ENCODE peak calls at places on chromosomes 16 and 17, in nine cellular contexts. One of them, this sample, is unnamed.

GRCh38 chr17:81928497-81929252 is 1.1 kb upstream of the MAFG start:
- DNase-seq in activated CD4-positive, alpha-beta T cell treated with anti-CD3 and anti-CD28 coated beads for 48 hours: no peak
- DNase-seq in posterior cingulate gyrus: no peak
- DNase-seq in endothelial cell: no peak
- DNase-seq in stimulated activated CD4-positive, alpha-beta T cell treated with anti-CD3 and anti-CD28 coated beads, Interleukin-1b, Interleukin-23, amount 100 ng/mL, for 1 hour: no peak
- DNase-seq in HFFc6: no peak
- DNase-seq in nucleus accumbens: no peak
- DNase-seq in effector CD4-positive, alpha-beta T cell: no peak
- DNase-seq in stimulated activated effector memory CD8-positive, alpha-beta T cell treated with anti-CD3 and anti-CD28 coated beads, Interleukin-12 subunit alpha, Interleukin-12 subunit beta, amount 100 ng/mL, for 72 hours: no peak
- DNase-seq in this sample: no peak

GRCh38 chr17:56244268-56244890 is 91.1 kb downstream of the ANKFN1 start:
- DNase-seq in endothelial cell: no peak
- DNase-seq in HFFc6: no peak
- DNase-seq in nucleus accumbens: no peak
- DNase-seq in posterior cingulate gyrus: no peak
- DNase-seq in effector CD4-positive, alpha-beta T cell: no peak
- DNase-seq in stimulated activated effector memory CD8-positive, alpha-beta T cell treated with anti-CD3 and anti-CD28 coated beads, Interleukin-12 subunit alpha, Interleukin-12 subunit beta, amount 100 ng/mL, for 72 hours: no peak
- DNase-seq in stimulated activated CD4-positive, alpha-beta T cell treated with anti-CD3 and anti-CD28 coated beads, Interleukin-1b, Interleukin-23, amount 100 ng/mL, for 1 hour: no peak
- DNase-seq in activated CD4-positive, alpha-beta T cell treated with anti-CD3 and anti-CD28 coated beads for 48 hours: no peak
- DNase-seq in this sample: no peak

GRCh38 chr17:37510056-37510455 is 20.4 kb downstream of the DUSP14 start:
- DNase-seq in effector CD4-positive, alpha-beta T cell: no peak
- DNase-seq in nucleus accumbens: no peak
- DNase-seq in stimulated activated effector memory CD8-positive, alpha-beta T cell treated with anti-CD3 and anti-CD28 coated beads, Interleukin-12 subunit alpha, Interleukin-12 subunit beta, amount 100 ng/mL, for 72 hours: no peak
- DNase-seq in endothelial cell: no peak
- DNase-seq in posterior cingulate gyrus: no peak
- DNase-seq in stimulated activated CD4-positive, alpha-beta T cell treated with anti-CD3 and anti-CD28 coated beads, Interleukin-1b, Interleukin-23, amount 100 ng/mL, for 1 hour: no peak
- DNase-seq in activated CD4-positive, alpha-beta T cell treated with anti-CD3 and anti-CD28 coated beads for 48 hours: no peak
- DNase-seq in HFFc6: no peak
- DNase-seq in this sample: no peak

GRCh38 chr16:67470314-67470713 is 10.6 kb downstream of the ATP6V0D1 start:
- DNase-seq in posterior cingulate gyrus: peak
- DNase-seq in HFFc6: no peak
- DNase-seq in nucleus accumbens: peak
- DNase-seq in activated CD4-positive, alpha-beta T cell treated with anti-CD3 and anti-CD28 coated beads for 48 hours: no peak
- DNase-seq in stimulated activated CD4-positive, alpha-beta T cell treated with anti-CD3 and anti-CD28 coated beads, Interleukin-1b, Interleukin-23, amount 100 ng/mL, for 1 hour: no peak
- DNase-seq in effector CD4-positive, alpha-beta T cell: no peak
- DNase-seq in stimulated activated effector memory CD8-positive, alpha-beta T cell treated with anti-CD3 and anti-CD28 coated beads, Interleukin-12 subunit alpha, Interleukin-12 subunit beta, amount 100 ng/mL, for 72 hours: no peak
- DNase-seq in endothelial cell: no peak
- DNase-seq in this sample: no peak

GRCh38 chr17:50842506-50843149 is 7.2 kb downstream of the WFIKKN2 start:
- DNase-seq in stimulated activated effector memory CD8-positive, alpha-beta T cell treated with anti-CD3 and anti-CD28 coated beads, Interleukin-12 subunit alpha, Interleukin-12 subunit beta, amount 100 ng/mL, for 72 hours: no peak
- DNase-seq in posterior cingulate gyrus: no peak
- DNase-seq in HFFc6: no peak
- DNase-seq in endothelial cell: no peak
- DNase-seq in stimulated activated CD4-positive, alpha-beta T cell treated with anti-CD3 and anti-CD28 coated beads, Interleukin-1b, Interleukin-23, amount 100 ng/mL, for 1 hour: no peak
- DNase-seq in effector CD4-positive, alpha-beta T cell: no peak
- DNase-seq in activated CD4-positive, alpha-beta T cell treated with anti-CD3 and anti-CD28 coated beads for 48 hours: no peak
- DNase-seq in nucleus accumbens: no peak
- DNase-seq in this sample: no peak

GRCh38 chr17:15119928-15120327 is 145.2 kb downstream of the PMP22 start:
- DNase-seq in posterior cingulate gyrus: no peak
- DNase-seq in stimulated activated effector memory CD8-positive, alpha-beta T cell treated with anti-CD3 and anti-CD28 coated beads, Interleukin-12 subunit alpha, Interleukin-12 subunit beta, amount 100 ng/mL, for 72 hours: no peak
- DNase-seq in nucleus accumbens: no peak
- DNase-seq in effector CD4-positive, alpha-beta T cell: no peak
- DNase-seq in HFFc6: peak
- DNase-seq in activated CD4-positive, alpha-beta T cell treated with anti-CD3 and anti-CD28 coated beads for 48 hours: no peak
- DNase-seq in endothelial cell: no peak
- DNase-seq in stimulated activated CD4-positive, alpha-beta T cell treated with anti-CD3 and anti-CD28 coated beads, Interleukin-1b, Interleukin-23, amount 100 ng/mL, for 1 hour: no peak
- DNase-seq in this sample: no peak

GRCh38 chr17:40177275-40177874 is at the start of gene RAPGEFL1:
- DNase-seq in nucleus accumbens: peak
- DNase-seq in stimulated activated CD4-positive, alpha-beta T cell treated with anti-CD3 and anti-CD28 coated beads, Interleukin-1b, Interleukin-23, amount 100 ng/mL, for 1 hour: peak
- DNase-seq in stimulated activated effector memory CD8-positive, alpha-beta T cell treated with anti-CD3 and anti-CD28 coated beads, Interleukin-12 subunit alpha, Interleukin-12 subunit beta, amount 100 ng/mL, for 72 hours: peak
- DNase-seq in HFFc6: peak
- DNase-seq in effector CD4-positive, alpha-beta T cell: peak
- DNase-seq in activated CD4-positive, alpha-beta T cell treated with anti-CD3 and anti-CD28 coated beads for 48 hours: peak
- DNase-seq in posterior cingulate gyrus: peak
- DNase-seq in endothelial cell: peak
- DNase-seq in this sample: peak

GRCh38 chr17:38588775-38589174 is 17.0 kb downstream of the SRCIN1 start:
- DNase-seq in effector CD4-positive, alpha-beta T cell: no peak
- DNase-seq in HFFc6: no peak
- DNase-seq in stimulated activated CD4-positive, alpha-beta T cell treated with anti-CD3 and anti-CD28 coated beads, Interleukin-1b, Interleukin-23, amount 100 ng/mL, for 1 hour: no peak
- DNase-seq in nucleus accumbens: no peak
- DNase-seq in posterior cingulate gyrus: peak
- DNase-seq in stimulated activated effector memory CD8-positive, alpha-beta T cell treated with anti-CD3 and anti-CD28 coated beads, Interleukin-12 subunit alpha, Interleukin-12 subunit beta, amount 100 ng/mL, for 72 hours: no peak
- DNase-seq in activated CD4-positive, alpha-beta T cell treated with anti-CD3 and anti-CD28 coated beads for 48 hours: no peak
- DNase-seq in endothelial cell: no peak
- DNase-seq in this sample: no peak

GRCh38 chr17:41610965-41611640 is 1.5 kb downstream of the KRT16 start:
- DNase-seq in posterior cingulate gyrus: no peak
- DNase-seq in nucleus accumbens: no peak
- DNase-seq in endothelial cell: no peak
- DNase-seq in effector CD4-positive, alpha-beta T cell: no peak
- DNase-seq in activated CD4-positive, alpha-beta T cell treated with anti-CD3 and anti-CD28 coated beads for 48 hours: no peak
- DNase-seq in stimulated activated effector memory CD8-positive, alpha-beta T cell treated with anti-CD3 and anti-CD28 coated beads, Interleukin-12 subunit alpha, Interleukin-12 subunit beta, amount 100 ng/mL, for 72 hours: no peak
- DNase-seq in HFFc6: no peak
- DNase-seq in stimulated activated CD4-positive, alpha-beta T cell treated with anti-CD3 and anti-CD28 coated beads, Interleukin-1b, Interleukin-23, amount 100 ng/mL, for 1 hour: no peak
- DNase-seq in this sample: no peak

GRCh38 chr17:77845541-77846225 is 112.8 kb upstream of the TNRC6C start:
- DNase-seq in activated CD4-positive, alpha-beta T cell treated with anti-CD3 and anti-CD28 coated beads for 48 hours: no peak
- DNase-seq in nucleus accumbens: no peak
- DNase-seq in HFFc6: no peak
- DNase-seq in posterior cingulate gyrus: no peak
- DNase-seq in effector CD4-positive, alpha-beta T cell: no peak
- DNase-seq in stimulated activated effector memory CD8-positive, alpha-beta T cell treated with anti-CD3 and anti-CD28 coated beads, Interleukin-12 subunit alpha, Interleukin-12 subunit beta, amount 100 ng/mL, for 72 hours: no peak
- DNase-seq in endothelial cell: no peak
- DNase-seq in stimulated activated CD4-positive, alpha-beta T cell treated with anti-CD3 and anti-CD28 coated beads, Interleukin-1b, Interleukin-23, amount 100 ng/mL, for 1 hour: no peak
- DNase-seq in this sample: no peak

GRCh38 chr16:22004321-22004720 is 3.4 kb upstream of the PDZD9 start:
- DNase-seq in stimulated activated CD4-positive, alpha-beta T cell treated with anti-CD3 and anti-CD28 coated beads, Interleukin-1b, Interleukin-23, amount 100 ng/mL, for 1 hour: no peak
- DNase-seq in nucleus accumbens: no peak
- DNase-seq in effector CD4-positive, alpha-beta T cell: no peak
- DNase-seq in endothelial cell: no peak
- DNase-seq in HFFc6: no peak
- DNase-seq in activated CD4-positive, alpha-beta T cell treated with anti-CD3 and anti-CD28 coated beads for 48 hours: no peak
- DNase-seq in posterior cingulate gyrus: no peak
- DNase-seq in stimulated activated effector memory CD8-positive, alpha-beta T cell treated with anti-CD3 and anti-CD28 coated beads, Interleukin-12 subunit alpha, Interleukin-12 subunit beta, amount 100 ng/mL, for 72 hours: no peak
- DNase-seq in this sample: peak

GRCh38 chr17:81314410-81315169 is 19.5 kb upstream of the SLC38A10 start:
- DNase-seq in HFFc6: no peak
- DNase-seq in effector CD4-positive, alpha-beta T cell: no peak
- DNase-seq in stimulated activated effector memory CD8-positive, alpha-beta T cell treated with anti-CD3 and anti-CD28 coated beads, Interleukin-12 subunit alpha, Interleukin-12 subunit beta, amount 100 ng/mL, for 72 hours: no peak
- DNase-seq in stimulated activated CD4-positive, alpha-beta T cell treated with anti-CD3 and anti-CD28 coated beads, Interleukin-1b, Interleukin-23, amount 100 ng/mL, for 1 hour: no peak
- DNase-seq in endothelial cell: no peak
- DNase-seq in nucleus accumbens: no peak
- DNase-seq in activated CD4-positive, alpha-beta T cell treated with anti-CD3 and anti-CD28 coated beads for 48 hours: no peak
- DNase-seq in posterior cingulate gyrus: no peak
- DNase-seq in this sample: no peak

GRCh38 chr17:58153046-58153445 is 4.9 kb downstream of the OR4D1 start:
- DNase-seq in activated CD4-positive, alpha-beta T cell treated with anti-CD3 and anti-CD28 coated beads for 48 hours: peak
- DNase-seq in stimulated activated CD4-positive, alpha-beta T cell treated with anti-CD3 and anti-CD28 coated beads, Interleukin-1b, Interleukin-23, amount 100 ng/mL, for 1 hour: peak
- DNase-seq in nucleus accumbens: no peak
- DNase-seq in posterior cingulate gyrus: no peak
- DNase-seq in endothelial cell: no peak
- DNase-seq in effector CD4-positive, alpha-beta T cell: peak
- DNase-seq in stimulated activated effector memory CD8-positive, alpha-beta T cell treated with anti-CD3 and anti-CD28 coated beads, Interleukin-12 subunit alpha, Interleukin-12 subunit beta, amount 100 ng/mL, for 72 hours: no peak
- DNase-seq in HFFc6: no peak
- DNase-seq in this sample: no peak

GRCh38 chr17:77437017-77437416 is 296.2 kb downstream of the SEC14L1 start:
- DNase-seq in activated CD4-positive, alpha-beta T cell treated with anti-CD3 and anti-CD28 coated beads for 48 hours: no peak
- DNase-seq in stimulated activated effector memory CD8-positive, alpha-beta T cell treated with anti-CD3 and anti-CD28 coated beads, Interleukin-12 subunit alpha, Interleukin-12 subunit beta, amount 100 ng/mL, for 72 hours: no peak
- DNase-seq in effector CD4-positive, alpha-beta T cell: no peak
- DNase-seq in HFFc6: no peak
- DNase-seq in posterior cingulate gyrus: no peak
- DNase-seq in stimulated activated CD4-positive, alpha-beta T cell treated with anti-CD3 and anti-CD28 coated beads, Interleukin-1b, Interleukin-23, amount 100 ng/mL, for 1 hour: no peak
- DNase-seq in nucleus accumbens: no peak
- DNase-seq in endothelial cell: no peak
- DNase-seq in this sample: peak

GRCh38 chr16:58481226-58481869 is 18.6 kb upstream of the NDRG4 start:
- DNase-seq in stimulated activated effector memory CD8-positive, alpha-beta T cell treated with anti-CD3 and anti-CD28 coated beads, Interleukin-12 subunit alpha, Interleukin-12 subunit beta, amount 100 ng/mL, for 72 hours: no peak
- DNase-seq in nucleus accumbens: no peak
- DNase-seq in stimulated activated CD4-positive, alpha-beta T cell treated with anti-CD3 and anti-CD28 coated beads, Interleukin-1b, Interleukin-23, amount 100 ng/mL, for 1 hour: no peak
- DNase-seq in activated CD4-positive, alpha-beta T cell treated with anti-CD3 and anti-CD28 coated beads for 48 hours: no peak
- DNase-seq in effector CD4-positive, alpha-beta T cell: no peak
- DNase-seq in posterior cingulate gyrus: no peak
- DNase-seq in endothelial cell: no peak
- DNase-seq in HFFc6: no peak
- DNase-seq in this sample: no peak

GRCh38 chr16:49464093-49464492 is 90.5 kb downstream of the C16orf78 start:
- DNase-seq in HFFc6: no peak
- DNase-seq in effector CD4-positive, alpha-beta T cell: no peak
- DNase-seq in activated CD4-positive, alpha-beta T cell treated with anti-CD3 and anti-CD28 coated beads for 48 hours: no peak
- DNase-seq in endothelial cell: no peak
- DNase-seq in stimulated activated CD4-positive, alpha-beta T cell treated with anti-CD3 and anti-CD28 coated beads, Interleukin-1b, Interleukin-23, amount 100 ng/mL, for 1 hour: no peak
- DNase-seq in nucleus accumbens: no peak
- DNase-seq in posterior cingulate gyrus: no peak
- DNase-seq in stimulated activated effector memory CD8-positive, alpha-beta T cell treated with anti-CD3 and anti-CD28 coated beads, Interleukin-12 subunit alpha, Interleukin-12 subunit beta, amount 100 ng/mL, for 72 hours: no peak
- DNase-seq in this sample: no peak

GRCh38 chr17:55157165-55157564 is 107.6 kb upstream of the HLF start:
- DNase-seq in stimulated activated effector memory CD8-positive, alpha-beta T cell treated with anti-CD3 and anti-CD28 coated beads, Interleukin-12 subunit alpha, Interleukin-12 subunit beta, amount 100 ng/mL, for 72 hours: no peak
- DNase-seq in effector CD4-positive, alpha-beta T cell: no peak
- DNase-seq in activated CD4-positive, alpha-beta T cell treated with anti-CD3 and anti-CD28 coated beads for 48 hours: no peak
- DNase-seq in HFFc6: peak
- DNase-seq in posterior cingulate gyrus: no peak
- DNase-seq in stimulated activated CD4-positive, alpha-beta T cell treated with anti-CD3 and anti-CD28 coated beads, Interleukin-1b, Interleukin-23, amount 100 ng/mL, for 1 hour: no peak
- DNase-seq in nucleus accumbens: no peak
- DNase-seq in endothelial cell: no peak
- DNase-seq in this sample: no peak

GRCh38 chr16:76683051-76683450 is 405.9 kb downstream of the CNTNAP4 start:
- DNase-seq in nucleus accumbens: no peak
- DNase-seq in HFFc6: no peak
- DNase-seq in posterior cingulate gyrus: no peak
- DNase-seq in activated CD4-positive, alpha-beta T cell treated with anti-CD3 and anti-CD28 coated beads for 48 hours: no peak
- DNase-seq in endothelial cell: no peak
- DNase-seq in effector CD4-positive, alpha-beta T cell: no peak
- DNase-seq in stimulated activated effector memory CD8-positive, alpha-beta T cell treated with anti-CD3 and anti-CD28 coated beads, Interleukin-12 subunit alpha, Interleukin-12 subunit beta, amount 100 ng/mL, for 72 hours: no peak
- DNase-seq in stimulated activated CD4-positive, alpha-beta T cell treated with anti-CD3 and anti-CD28 coated beads, Interleukin-1b, Interleukin-23, amount 100 ng/mL, for 1 hour: no peak
- DNase-seq in this sample: no peak

GRCh38 chr16:49858200-49859129 is 2.6 kb upstream of the ZNF423 start:
- DNase-seq in activated CD4-positive, alpha-beta T cell treated with anti-CD3 and anti-CD28 coated beads for 48 hours: peak
- DNase-seq in stimulated activated CD4-positive, alpha-beta T cell treated with anti-CD3 and anti-CD28 coated beads, Interleukin-1b, Interleukin-23, amount 100 ng/mL, for 1 hour: no peak
- DNase-seq in stimulated activated effector memory CD8-positive, alpha-beta T cell treated with anti-CD3 and anti-CD28 coated beads, Interleukin-12 subunit alpha, Interleukin-12 subunit beta, amount 100 ng/mL, for 72 hours: no peak
- DNase-seq in effector CD4-positive, alpha-beta T cell: no peak
- DNase-seq in HFFc6: no peak
- DNase-seq in nucleus accumbens: peak
- DNase-seq in endothelial cell: peak
- DNase-seq in posterior cingulate gyrus: peak
- DNase-seq in this sample: peak

GRCh38 chr16:87431926-87432325 is 39.8 kb downstream of the MAP1LC3B start:
- DNase-seq in stimulated activated CD4-positive, alpha-beta T cell treated with anti-CD3 and anti-CD28 coated beads, Interleukin-1b, Interleukin-23, amount 100 ng/mL, for 1 hour: no peak
- DNase-seq in effector CD4-positive, alpha-beta T cell: no peak
- DNase-seq in endothelial cell: no peak
- DNase-seq in posterior cingulate gyrus: no peak
- DNase-seq in HFFc6: peak
- DNase-seq in stimulated activated effector memory CD8-positive, alpha-beta T cell treated with anti-CD3 and anti-CD28 coated beads, Interleukin-12 subunit alpha, Interleukin-12 subunit beta, amount 100 ng/mL, for 72 hours: no peak
- DNase-seq in nucleus accumbens: no peak
- DNase-seq in activated CD4-positive, alpha-beta T cell treated with anti-CD3 and anti-CD28 coated beads for 48 hours: no peak
- DNase-seq in this sample: no peak

GRCh38 chr17:15364615-15365014 is 23.2 kb upstream of the TEKT3 start:
- DNase-seq in effector CD4-positive, alpha-beta T cell: no peak
- DNase-seq in endothelial cell: no peak
- DNase-seq in HFFc6: no peak
- DNase-seq in stimulated activated CD4-positive, alpha-beta T cell treated with anti-CD3 and anti-CD28 coated beads, Interleukin-1b, Interleukin-23, amount 100 ng/mL, for 1 hour: no peak
- DNase-seq in posterior cingulate gyrus: no peak
- DNase-seq in stimulated activated effector memory CD8-positive, alpha-beta T cell treated with anti-CD3 and anti-CD28 coated beads, Interleukin-12 subunit alpha, Interleukin-12 subunit beta, amount 100 ng/mL, for 72 hours: no peak
- DNase-seq in nucleus accumbens: no peak
- DNase-seq in activated CD4-positive, alpha-beta T cell treated with anti-CD3 and anti-CD28 coated beads for 48 hours: no peak
- DNase-seq in this sample: no peak

GRCh38 chr17:32256012-32256694 is 9.5 kb upstream of the RHBDL3 start:
- DNase-seq in stimulated activated CD4-positive, alpha-beta T cell treated with anti-CD3 and anti-CD28 coated beads, Interleukin-1b, Interleukin-23, amount 100 ng/mL, for 1 hour: no peak
- DNase-seq in effector CD4-positive, alpha-beta T cell: no peak
- DNase-seq in endothelial cell: no peak
- DNase-seq in nucleus accumbens: no peak
- DNase-seq in HFFc6: no peak
- DNase-seq in posterior cingulate gyrus: no peak
- DNase-seq in activated CD4-positive, alpha-beta T cell treated with anti-CD3 and anti-CD28 coated beads for 48 hours: no peak
- DNase-seq in stimulated activated effector memory CD8-positive, alpha-beta T cell treated with anti-CD3 and anti-CD28 coated beads, Interleukin-12 subunit alpha, Interleukin-12 subunit beta, amount 100 ng/mL, for 72 hours: no peak
- DNase-seq in this sample: no peak

GRCh38 chr17:17919169-17920107 is 52.8 kb downstream of the TOM1L2 start:
- DNase-seq in effector CD4-positive, alpha-beta T cell: peak
- DNase-seq in stimulated activated effector memory CD8-positive, alpha-beta T cell treated with anti-CD3 and anti-CD28 coated beads, Interleukin-12 subunit alpha, Interleukin-12 subunit beta, amount 100 ng/mL, for 72 hours: peak
- DNase-seq in HFFc6: peak
- DNase-seq in stimulated activated CD4-positive, alpha-beta T cell treated with anti-CD3 and anti-CD28 coated beads, Interleukin-1b, Interleukin-23, amount 100 ng/mL, for 1 hour: peak
- DNase-seq in activated CD4-positive, alpha-beta T cell treated with anti-CD3 and anti-CD28 coated beads for 48 hours: peak
- DNase-seq in posterior cingulate gyrus: peak
- DNase-seq in nucleus accumbens: peak
- DNase-seq in endothelial cell: peak
- DNase-seq in this sample: peak

GRCh38 chr17:76492250-76492988 is 8.8 kb downstream of the RHBDF2 start:
- DNase-seq in posterior cingulate gyrus: no peak
- DNase-seq in HFFc6: no peak
- DNase-seq in endothelial cell: no peak
- DNase-seq in nucleus accumbens: no peak
- DNase-seq in effector CD4-positive, alpha-beta T cell: no peak
- DNase-seq in activated CD4-positive, alpha-beta T cell treated with anti-CD3 and anti-CD28 coated beads for 48 hours: peak
- DNase-seq in stimulated activated effector memory CD8-positive, alpha-beta T cell treated with anti-CD3 and anti-CD28 coated beads, Interleukin-12 subunit alpha, Interleukin-12 subunit beta, amount 100 ng/mL, for 72 hours: no peak
- DNase-seq in stimulated activated CD4-positive, alpha-beta T cell treated with anti-CD3 and anti-CD28 coated beads, Interleukin-1b, Interleukin-23, amount 100 ng/mL, for 1 hour: no peak
- DNase-seq in this sample: peak

GRCh38 chr16:72172105-72173034 is at the start of gene PMFBP1:
- DNase-seq in effector CD4-positive, alpha-beta T cell: no peak
- DNase-seq in posterior cingulate gyrus: peak
- DNase-seq in stimulated activated effector memory CD8-positive, alpha-beta T cell treated with anti-CD3 and anti-CD28 coated beads, Interleukin-12 subunit alpha, Interleukin-12 subunit beta, amount 100 ng/mL, for 72 hours: no peak
- DNase-seq in activated CD4-positive, alpha-beta T cell treated with anti-CD3 and anti-CD28 coated beads for 48 hours: peak
- DNase-seq in nucleus accumbens: no peak
- DNase-seq in HFFc6: peak
- DNase-seq in endothelial cell: no peak
- DNase-seq in stimulated activated CD4-positive, alpha-beta T cell treated with anti-CD3 and anti-CD28 coated beads, Interleukin-1b, Interleukin-23, amount 100 ng/mL, for 1 hour: no peak
- DNase-seq in this sample: peak

GRCh38 chr16:4693956-4694663 is 748 bp downstream of the NUDT16L1 start:
- DNase-seq in stimulated activated effector memory CD8-positive, alpha-beta T cell treated with anti-CD3 and anti-CD28 coated beads, Interleukin-12 subunit alpha, Interleukin-12 subunit beta, amount 100 ng/mL, for 72 hours: no peak
- DNase-seq in stimulated activated CD4-positive, alpha-beta T cell treated with anti-CD3 and anti-CD28 coated beads, Interleukin-1b, Interleukin-23, amount 100 ng/mL, for 1 hour: peak
- DNase-seq in endothelial cell: peak
- DNase-seq in HFFc6: peak
- DNase-seq in effector CD4-positive, alpha-beta T cell: peak
- DNase-seq in posterior cingulate gyrus: no peak
- DNase-seq in nucleus accumbens: no peak
- DNase-seq in activated CD4-positive, alpha-beta T cell treated with anti-CD3 and anti-CD28 coated beads for 48 hours: peak
- DNase-seq in this sample: peak

GRCh38 chr17:76272541-76273434 is 7.6 kb downstream of the UBALD2 start:
- DNase-seq in effector CD4-positive, alpha-beta T cell: no peak
- DNase-seq in stimulated activated CD4-positive, alpha-beta T cell treated with anti-CD3 and anti-CD28 coated beads, Interleukin-1b, Interleukin-23, amount 100 ng/mL, for 1 hour: no peak
- DNase-seq in posterior cingulate gyrus: no peak
- DNase-seq in activated CD4-positive, alpha-beta T cell treated with anti-CD3 and anti-CD28 coated beads for 48 hours: peak
- DNase-seq in HFFc6: no peak
- DNase-seq in endothelial cell: no peak
- DNase-seq in nucleus accumbens: no peak
- DNase-seq in stimulated activated effector memory CD8-positive, alpha-beta T cell treated with anti-CD3 and anti-CD28 coated beads, Interleukin-12 subunit alpha, Interleukin-12 subunit beta, amount 100 ng/mL, for 72 hours: no peak
- DNase-seq in this sample: no peak

GRCh38 chr17:32723310-32723955 is 153.5 kb downstream of the MYO1D start:
- DNase-seq in stimulated activated CD4-positive, alpha-beta T cell treated with anti-CD3 and anti-CD28 coated beads, Interleukin-1b, Interleukin-23, amount 100 ng/mL, for 1 hour: no peak
- DNase-seq in posterior cingulate gyrus: peak
- DNase-seq in activated CD4-positive, alpha-beta T cell treated with anti-CD3 and anti-CD28 coated beads for 48 hours: no peak
- DNase-seq in nucleus accumbens: peak
- DNase-seq in effector CD4-positive, alpha-beta T cell: no peak
- DNase-seq in stimulated activated effector memory CD8-positive, alpha-beta T cell treated with anti-CD3 and anti-CD28 coated beads, Interleukin-12 subunit alpha, Interleukin-12 subunit beta, amount 100 ng/mL, for 72 hours: no peak
- DNase-seq in endothelial cell: no peak
- DNase-seq in HFFc6: no peak
- DNase-seq in this sample: no peak

GRCh38 chr16:82633964-82634600 is 7.3 kb downstream of the CDH13 start:
- DNase-seq in endothelial cell: no peak
- DNase-seq in HFFc6: no peak
- DNase-seq in stimulated activated CD4-positive, alpha-beta T cell treated with anti-CD3 and anti-CD28 coated beads, Interleukin-1b, Interleukin-23, amount 100 ng/mL, for 1 hour: no peak
- DNase-seq in posterior cingulate gyrus: peak
- DNase-seq in activated CD4-positive, alpha-beta T cell treated with anti-CD3 and anti-CD28 coated beads for 48 hours: no peak
- DNase-seq in stimulated activated effector memory CD8-positive, alpha-beta T cell treated with anti-CD3 and anti-CD28 coated beads, Interleukin-12 subunit alpha, Interleukin-12 subunit beta, amount 100 ng/mL, for 72 hours: no peak
- DNase-seq in effector CD4-positive, alpha-beta T cell: no peak
- DNase-seq in nucleus accumbens: peak
- DNase-seq in this sample: no peak

GRCh38 chr16:1772908-1773702 is at the start of gene MRPS34:
- DNase-seq in stimulated activated effector memory CD8-positive, alpha-beta T cell treated with anti-CD3 and anti-CD28 coated beads, Interleukin-12 subunit alpha, Interleukin-12 subunit beta, amount 100 ng/mL, for 72 hours: peak
- DNase-seq in HFFc6: peak
- DNase-seq in endothelial cell: peak
- DNase-seq in posterior cingulate gyrus: peak
- DNase-seq in stimulated activated CD4-positive, alpha-beta T cell treated with anti-CD3 and anti-CD28 coated beads, Interleukin-1b, Interleukin-23, amount 100 ng/mL, for 1 hour: peak
- DNase-seq in activated CD4-positive, alpha-beta T cell treated with anti-CD3 and anti-CD28 coated beads for 48 hours: peak
- DNase-seq in effector CD4-positive, alpha-beta T cell: peak
- DNase-seq in nucleus accumbens: peak
- DNase-seq in this sample: peak